ENCODE peak calls at places on chromosomes 3 and 15, in eight cellular contexts. M is HCT116; F is CD8-positive, alpha-beta memory T cell; R is neural progenitor cell; V is IMR-90; X is aorta; P is naive thymus-derived CD4-positive, alpha-beta T cell; U is fibroblast of lung. T is an unnamed sample.

GRCh38 chr3:86563358-86563970 is 427.5 kb downstream of the VGLL3 start:
- DNase-seq in M (peak; percentile 3), F (no peak), R (peak; percentile 76), V (peak; percentile 47), X (no peak), P (no peak), U (peak; percentile 60), T (peak; percentile 67)

GRCh38 chr15:80804970-80805495 is 25.9 kb downstream of the CEMIP start:
- DNase-seq in M (no peak), F (no peak), R (no peak), V (no peak), X (no peak), P (no peak), U (no peak), T (no peak)

GRCh38 chr15:70088887-70089691 is 8.6 kb downstream of the TLE3 start:
- DNase-seq in M (no peak), F (no peak), R (no peak), V (peak; percentile 71), X (no peak), P (no peak), U (peak; percentile 76), T (peak; percentile 88)

GRCh38 chr15:70033529-70034140 is 64.1 kb downstream of the TLE3 start:
- DNase-seq in M (no peak), F (no peak), R (peak; percentile 21), V (peak; percentile 62), X (no peak), P (no peak), U (peak; percentile 81), T (peak; percentile 88)

GRCh38 chr3:56976666-56977560 is 83.6 kb upstream of the SPATA12 start:
- DNase-seq in M (no peak), F (no peak), R (no peak), V (peak; percentile 67), X (no peak), P (no peak), U (peak; percentile 78), T (peak; percentile 71)

GRCh38 chr15:61195116-61196002 is 33.7 kb downstream of the RORA start:
- DNase-seq in M (peak; percentile 26), F (no peak), R (peak; percentile 33), V (peak; percentile 43), X (no peak), P (no peak), U (peak; percentile 65), T (peak; percentile 61)

GRCh38 chr3:51904034-51904823 is 1.1 kb upstream of the IQCF1 start:
- DNase-seq in M (no peak), F (no peak), R (no peak), V (no peak), X (no peak), P (no peak), U (no peak), T (no peak)

GRCh38 chr15:33636234-33636633 is 325.5 kb downstream of the RYR3 start:
- DNase-seq in M (no peak), F (no peak), R (no peak), V (no peak), X (no peak), P (no peak), U (no peak), T (no peak)

GRCh38 chr3:167705840-167706239 is 28.9 kb downstream of the PDCD10 start:
- DNase-seq in M (no peak), F (no peak), R (no peak), V (peak; percentile 56), X (no peak), P (no peak), U (peak; percentile 40), T (peak; percentile 5)

GRCh38 chr3:187739125-187739560 is 6.1 kb downstream of the BCL6 start:
- DNase-seq in M (no peak), F (no peak), R (no peak), V (no peak), X (no peak), P (no peak), U (no peak), T (no peak)

GRCh38 chr3:27454461-27454860 is 29.7 kb downstream of the SLC4A7 start:
- DNase-seq in M (no peak), F (no peak), R (no peak), V (no peak), X (no peak), P (no peak), U (no peak), T (no peak)

GRCh38 chr3:157081681-157082210 is 78.2 kb downstream of the CCNL1 start:
- DNase-seq in M (peak; percentile 85), F (peak; percentile 81), R (peak; percentile 96), V (peak; percentile 94), X (peak; percentile 94), P (peak; percentile 60), U (peak; percentile 91), T (peak; percentile 99)

GRCh38 chr3:98994128-98994762 is 92.8 kb upstream of the DCBLD2 start:
- DNase-seq in M (peak; percentile 52), F (no peak), R (peak; percentile 46), V (peak; percentile 81), X (no peak), P (no peak), U (peak; percentile 86), T (peak; percentile 74)

GRCh38 chr15:100918034-100918689 is 995 bp upstream of the LRRK1 start:
- DNase-seq in M (peak; percentile 67), F (peak; percentile 18), R (peak; percentile 88), V (peak; percentile 62), X (peak; percentile 88), P (no peak), U (peak; percentile 65), T (peak; percentile 92)

GRCh38 chr3:182906036-182906435 is 74.3 kb downstream of the DCUN1D1 start:
- DNase-seq in M (no peak), F (no peak), R (no peak), V (no peak), X (no peak), P (no peak), U (no peak), T (no peak)

GRCh38 chr3:172688588-172688987 is 22.3 kb downstream of the NCEH1 start:
- DNase-seq in M (no peak), F (no peak), R (no peak), V (no peak), X (no peak), P (no peak), U (no peak), T (no peak)

GRCh38 chr3:123791898-123792297 is 92.2 kb downstream of the MYLK start:
- DNase-seq in M (no peak), F (no peak), R (no peak), V (peak; percentile 56), X (no peak), P (no peak), U (peak; percentile 61), T (peak; percentile 51)

GRCh38 chr3:112642912-112643506 is 2.1 kb upstream of the CCDC80 start:
- DNase-seq in M (peak; percentile 77), F (peak; percentile 73), R (peak; percentile 90), V (peak; percentile 92), X (peak; percentile 91), P (peak; percentile 61), U (peak; percentile 93), T (peak; percentile 94)
- H3K4me1 ChIP-seq in M (no peaks in the 10 kb centered on the region), F (peaks cover 10% of the 10 kb centered on the region), R (peaks cover 56% of the 10 kb centered on the region), V (peaks cover 38% of the 10 kb centered on the region), X (no peaks in the 10 kb centered on the region), P (peaks cover 14% of the 10 kb centered on the region), U (peaks cover 38% of the 10 kb centered on the region), T (peaks cover 53% of the 10 kb centered on the region)

GRCh38 chr3:126752303-126753190 is 48.5 kb downstream of the CHCHD6 start:
- DNase-seq in M (peak; percentile 38), F (peak; percentile 5), R (peak; percentile 92), V (peak; percentile 78), X (peak; percentile 85), P (no peak), U (peak; percentile 78), T (peak; percentile 87)

GRCh38 chr3:126750760-126751129 is 46.7 kb downstream of the CHCHD6 start:
- DNase-seq in M (no peak), F (no peak), R (no peak), V (no peak), X (no peak), P (no peak), U (no peak), T (no peak)

GRCh38 chr3:126749931-126750759 is 46.1 kb downstream of the CHCHD6 start:
- DNase-seq in M (no peak), F (no peak), R (no peak), V (no peak), X (no peak), P (no peak), U (no peak), T (no peak)

GRCh38 chr3:126753191-126754160 is 49.4 kb downstream of the CHCHD6 start:
- DNase-seq in M (no peak), F (no peak), R (no peak), V (peak; percentile 63), X (no peak), P (no peak), U (peak; percentile 35), T (peak; percentile 88)

GRCh38 chr3:126751611-126752302 is 47.7 kb downstream of the CHCHD6 start:
- DNase-seq in M (no peak), F (no peak), R (no peak), V (no peak), X (no peak), P (no peak), U (no peak), T (no peak)
- H3K4me3 ChIP-seq in M (no peak overlapping the region), F (no peak overlapping the region), R (no peak overlapping the region), V (no peak overlapping the region), X (no peak overlapping the region), P (no peak overlapping the region), U (no peak overlapping the region), T (no peak overlapping the region)

GRCh38 chr15:47356297-47356696 is 361.0 kb upstream of the SEMA6D start:
- DNase-seq in M (no peak), F (no peak), R (no peak), V (no peak), X (no peak), P (no peak), U (no peak), T (no peak)

GRCh38 chr15:47363653-47364052 is 353.7 kb upstream of the SEMA6D start:
- DNase-seq in M (no peak), F (no peak), R (no peak), V (no peak), X (no peak), P (no peak), U (no peak), T (no peak)

GRCh38 chr15:47364671-47365141 is 352.6 kb upstream of the SEMA6D start:
- DNase-seq in M (no peak), F (no peak), R (peak; percentile 11), V (no peak), X (no peak), P (no peak), U (no peak), T (no peak)

GRCh38 chr15:47358876-47359275 is 358.4 kb upstream of the SEMA6D start:
- DNase-seq in M (no peak), F (no peak), R (no peak), V (no peak), X (no peak), P (no peak), U (no peak), T (no peak)

DNA sequence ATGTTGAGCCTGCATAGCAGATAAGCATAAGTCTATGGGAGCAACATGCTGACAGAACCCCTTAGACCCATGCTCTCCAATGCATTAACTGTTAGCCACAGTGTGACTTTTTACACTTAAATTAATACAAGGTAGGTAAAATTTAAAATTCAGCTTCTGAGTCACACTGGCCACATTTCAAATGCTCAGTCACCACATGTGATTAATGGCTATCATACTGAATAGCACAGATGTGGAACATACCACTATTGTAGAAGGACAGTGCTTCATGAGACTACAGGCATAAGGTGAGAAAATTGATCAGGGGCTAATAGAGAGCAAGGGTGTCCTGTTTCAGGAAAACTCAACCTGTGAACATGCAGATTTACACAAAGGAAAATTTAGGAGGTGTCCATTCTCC is 357.0 kb upstream of the SEMA6D start:
- DNase-seq in M (no peak), F (no peak), R (no peak), V (peak; percentile 21), X (no peak), P (no peak), U (peak; percentile 15), T (no peak)
- H3K9me3 ChIP-seq in M (peaks cover 46% of the 10 kb centered on the region), F (no peaks in the 10 kb centered on the region), R (no peaks in the 10 kb centered on the region), V (no peaks in the 10 kb centered on the region), X (no peaks in the 10 kb centered on the region), P (no peaks in the 10 kb centered on the region), U (no peaks in the 10 kb centered on the region), T (no peaks in the 10 kb centered on the region)

GRCh38 chr3:152359385-152360248 is 90.9 kb downstream of the MBNL1 start:
- DNase-seq in M (no peak), F (no peak), R (no peak), V (no peak), X (no peak), P (no peak), U (no peak), T (peak; percentile 54)
- H3K4me1 ChIP-seq in M (peaks cover 15% of the 10 kb centered on the region), F (peaks cover 65% of the 10 kb centered on the region), R (peaks cover 20% of the 10 kb centered on the region), V (peaks cover 11% of the 10 kb centered on the region), X (peaks cover 21% of the 10 kb centered on the region), P (peaks cover 59% of the 10 kb centered on the region), U (peaks cover 7% of the 10 kb centered on the region), T (peaks cover 52% of the 10 kb centered on the region)

T was measured in GM23248.